ENCODE peak calls at places on chromosomes 11 and 22, in four cellular contexts. P is NCI-H1436, E is HFFc6, X is GF-D8. Z is an unnamed sample.

GRCh38 chr22:46084943-46085830 is 65.1 kb upstream of the PPARA start:
- DNase-seq in P (no peak), E (no peak), X (no peak), Z (no peak)

GRCh38 chr11:121329786-121330395 is 37.3 kb downstream of the SC5D start:
- DNase-seq in P (no peak), E (no peak), X (no peak), Z (no peak)

GRCh38 chr11:12280838-12281565 is 96.4 kb upstream of the PARVA start:
- DNase-seq in P (no peak), E (no peak), X (no peak), Z (no peak)

GRCh38 chr22:49887716-49888115 is 30.5 kb downstream of the ALG12 start:
- DNase-seq in P (no peak), E (no peak), X (no peak), Z (no peak)

GRCh38 chr11:19730373-19730772 is 17.7 kb downstream of the NAV2 start:
- DNase-seq in P (no peak), E (no peak), X (no peak), Z (no peak)

GRCh38 chr11:119344291-119345010 is 2.1 kb downstream of the MFRP start:
- DNase-seq in P (no peak), E (no peak), X (no peak), Z (no peak)

GRCh38 chr11:75240381-75241035 is at the start of gene TPBGL:
- DNase-seq in P (peak; percentile 23), E (no peak), X (no peak), Z (no peak)

GRCh38 chr11:4455439-4455838 is 6.3 kb downstream of the OR52K2 start:
- DNase-seq in P (no peak), E (no peak), X (peak; percentile 77), Z (no peak)

GRCh38 chr11:88353835-88354496 is 16.4 kb upstream of the CTSC start:
- DNase-seq in P (no peak), E (no peak), X (no peak), Z (no peak)

GRCh38 chr11:65426839-65427690 is 4.5 kb downstream of the NEAT1 start:
- DNase-seq in P (no peak), E (peak; percentile 88), X (no peak), Z (no peak)

GRCh38 chr11:75276696-75277095 is 36.1 kb downstream of the TPBGL start:
- DNase-seq in P (peak; percentile 81), E (no peak), X (no peak), Z (peak; percentile 83)

GRCh38 chr11:57306156-57306876 is 18.4 kb downstream of the TNKS1BP1 start:
- DNase-seq in P (no peak), E (no peak), X (no peak), Z (no peak)

GRCh38 chr22:49676783-49677494 is 150.7 kb downstream of the BRD1 start:
- DNase-seq in P (no peak), E (no peak), X (no peak), Z (no peak)

GRCh38 chr11:128156486-128156885 is 430.9 kb downstream of the ETS1 start:
- DNase-seq in P (no peak), E (no peak), X (no peak), Z (no peak)

GRCh38 chr11:126790550-126790981 is 210.0 kb downstream of the KIRREL3 start:
- DNase-seq in P (no peak), E (peak; percentile 93), X (no peak), Z (no peak)

GRCh38 chr11:30328676-30329075 is 5.8 kb downstream of the ARL14EP start:
- DNase-seq in P (no peak), E (peak; percentile 6), X (no peak), Z (no peak)

GRCh38 chr22:47154621-47155081 is 392.2 kb downstream of the TBC1D22A start:
- DNase-seq in P (no peak), E (no peak), X (no peak), Z (no peak)

GRCh38 chr11:124747406-124748099 is 4.5 kb downstream of the VSIG2 start:
- DNase-seq in P (no peak), E (no peak), X (no peak), Z (no peak)

GRCh38 chr11:70543611-70544010 is 145.3 kb downstream of the CTTN start:
- DNase-seq in P (no peak), E (no peak), X (no peak), Z (no peak)

GRCh38 chr11:104624021-104624420 is 274.2 kb downstream of the CASP12 start:
- DNase-seq in P (no peak), E (no peak), X (no peak), Z (no peak)

GRCh38 chr11:134599180-134599810 is 187.3 kb upstream of the B3GAT1 start:
- DNase-seq in P (no peak), E (no peak), X (no peak), Z (no peak)

GRCh38 chr22:50016988-50017700 is 4.6 kb upstream of the IL17REL start:
- DNase-seq in P (no peak), E (no peak), X (no peak), Z (no peak)

GRCh38 chr22:48752451-48753380 is 1075.0 kb downstream of the BRD1 start:
- DNase-seq in P (no peak), E (no peak), X (no peak), Z (no peak)

GRCh38 chr11:108853864-108854263 is 189.0 kb downstream of the DDX10 start:
- DNase-seq in P (no peak), E (no peak), X (no peak), Z (no peak)

GRCh38 chr11:78630155-78630554 is 55.5 kb upstream of the NARS2 start:
- DNase-seq in P (no peak), E (no peak), X (no peak), Z (no peak)

GRCh38 chr11:1782831-1783724 is 19.4 kb upstream of the CTSD start:
- DNase-seq in P (no peak), E (peak; percentile 39), X (no peak), Z (no peak)

GRCh38 chr22:47194476-47195155 is 432.2 kb downstream of the TBC1D22A start:
- DNase-seq in P (no peak), E (no peak), X (no peak), Z (no peak)

GRCh38 chr11:126149759-126150236 is 61.7 kb downstream of the RPUSD4 start:
- DNase-seq in P (no peak), E (no peak), X (peak; percentile 54), Z (no peak)

GRCh38 chr22:48849513-48849912 is 978.2 kb downstream of the BRD1 start:
- DNase-seq in P (no peak), E (no peak), X (no peak), Z (no peak)